ENCODE peak calls at places on chromosome 1, in eight cellular contexts. One of them, this sample, is unnamed. For H3K4me1, the result is how much of the 10 kb centered on the place peaks cover.

GRCh38 chr1:38793299-38793698 is 66.3 kb downstream of the RRAGC start:
- DNase-seq in neural progenitor cell: no peak
- DNase-seq in GM23338: no peak
- DNase-seq in fibroblast of lung: no peak
- DNase-seq in neuronal stem cell: no peak
- DNase-seq in SK-N-SH: no peak
- DNase-seq in mammary epithelial cell: no peak
- DNase-seq in IMR-90: no peak
- DNase-seq in this sample: no peak

GRCh38 chr1:189538271-189538670 is 939.4 kb downstream of the BRINP3 start:
- DNase-seq in mammary epithelial cell: no peak
- DNase-seq in neural progenitor cell: no peak
- DNase-seq in IMR-90: no peak
- DNase-seq in SK-N-SH: no peak
- DNase-seq in GM23338: peak
- DNase-seq in fibroblast of lung: no peak
- DNase-seq in neuronal stem cell: no peak
- DNase-seq in this sample: no peak

GRCh38 chr1:68378296-68379084 is 71.3 kb downstream of the RPE65 start:
- DNase-seq in neural progenitor cell: no peak
- DNase-seq in fibroblast of lung: peak
- DNase-seq in SK-N-SH: no peak
- DNase-seq in IMR-90: peak
- DNase-seq in neuronal stem cell: no peak
- DNase-seq in mammary epithelial cell: peak
- DNase-seq in GM23338: no peak
- DNase-seq in this sample: no peak

GRCh38 chr1:17200246-17200645 is 4.7 kb upstream of the PADI1 start:
- DNase-seq in neuronal stem cell: no peak
- DNase-seq in SK-N-SH: no peak
- DNase-seq in GM23338: no peak
- DNase-seq in mammary epithelial cell: no peak
- DNase-seq in fibroblast of lung: no peak
- DNase-seq in neural progenitor cell: no peak
- DNase-seq in IMR-90: no peak
- DNase-seq in this sample: no peak

GRCh38 chr1:213082778-213083445 is 31.9 kb downstream of the RPS6KC1 start:
- DNase-seq in GM23338: no peak
- DNase-seq in neuronal stem cell: no peak
- DNase-seq in neural progenitor cell: no peak
- DNase-seq in mammary epithelial cell: peak
- DNase-seq in fibroblast of lung: no peak
- DNase-seq in IMR-90: no peak
- DNase-seq in SK-N-SH: no peak
- DNase-seq in this sample: no peak

GRCh38 chr1:242690849-242691602 is 166.5 kb upstream of the PLD5 start:
- DNase-seq in IMR-90: no peak
- DNase-seq in fibroblast of lung: no peak
- DNase-seq in SK-N-SH: no peak
- DNase-seq in GM23338: no peak
- DNase-seq in mammary epithelial cell: no peak
- DNase-seq in neural progenitor cell: no peak
- DNase-seq in neuronal stem cell: no peak
- DNase-seq in this sample: no peak

GRCh38 chr1:210754931-210755670 is 378.8 kb downstream of the KCNH1 start:
- DNase-seq in mammary epithelial cell: no peak
- DNase-seq in neural progenitor cell: peak
- DNase-seq in IMR-90: no peak
- DNase-seq in SK-N-SH: peak
- DNase-seq in GM23338: no peak
- DNase-seq in neuronal stem cell: peak
- DNase-seq in fibroblast of lung: no peak
- DNase-seq in this sample: no peak

GRCh38 chr1:32900956-32901822 is at the start of gene TMEM54:
- DNase-seq in GM23338: peak
- DNase-seq in neural progenitor cell: peak
- DNase-seq in neuronal stem cell: no peak
- DNase-seq in IMR-90: peak
- DNase-seq in mammary epithelial cell: peak
- DNase-seq in SK-N-SH: peak
- DNase-seq in fibroblast of lung: peak
- DNase-seq in this sample: no peak

GRCh38 chr1:225567789-225568188 is 85.1 kb downstream of the ENAH start:
- DNase-seq in neural progenitor cell: peak
- DNase-seq in neuronal stem cell: no peak
- DNase-seq in GM23338: peak
- DNase-seq in SK-N-SH: no peak
- DNase-seq in IMR-90: no peak
- DNase-seq in mammary epithelial cell: no peak
- DNase-seq in fibroblast of lung: peak
- DNase-seq in this sample: peak

GRCh38 chr1:19504796-19505693 is 19.7 kb upstream of the CAPZB start:
- DNase-seq in GM23338: no peak
- DNase-seq in neuronal stem cell: no peak
- DNase-seq in SK-N-SH: no peak
- DNase-seq in fibroblast of lung: peak
- DNase-seq in IMR-90: peak
- DNase-seq in mammary epithelial cell: peak
- DNase-seq in neural progenitor cell: no peak
- DNase-seq in this sample: peak

GRCh38 chr1:247037483-247038320 is 29.8 kb upstream of the ZNF695 start:
- DNase-seq in fibroblast of lung: no peak
- DNase-seq in GM23338: peak
- DNase-seq in neuronal stem cell: no peak
- DNase-seq in neural progenitor cell: no peak
- DNase-seq in mammary epithelial cell: no peak
- DNase-seq in IMR-90: no peak
- DNase-seq in SK-N-SH: no peak
- DNase-seq in this sample: no peak

GRCh38 chr1:161900155-161900554 is 123.5 kb downstream of the OLFML2B start:
- DNase-seq in IMR-90: no peak
- DNase-seq in neural progenitor cell: no peak
- DNase-seq in neuronal stem cell: no peak
- DNase-seq in SK-N-SH: no peak
- DNase-seq in mammary epithelial cell: no peak
- DNase-seq in fibroblast of lung: no peak
- DNase-seq in GM23338: no peak
- DNase-seq in this sample: no peak

GRCh38 chr1:110055493-110056283 is 14.8 kb downstream of the ALX3 start:
- DNase-seq in GM23338: no peak
- DNase-seq in neuronal stem cell: no peak
- DNase-seq in mammary epithelial cell: peak
- DNase-seq in neural progenitor cell: no peak
- DNase-seq in fibroblast of lung: peak
- DNase-seq in IMR-90: peak
- DNase-seq in SK-N-SH: no peak
- DNase-seq in this sample: no peak

GRCh38 chr1:19029191-19030085 is 73.0 kb upstream of the IFFO2 start:
- DNase-seq in SK-N-SH: no peak
- DNase-seq in mammary epithelial cell: no peak
- DNase-seq in GM23338: no peak
- DNase-seq in fibroblast of lung: peak
- DNase-seq in IMR-90: no peak
- DNase-seq in neural progenitor cell: no peak
- DNase-seq in neuronal stem cell: no peak
- DNase-seq in this sample: no peak

GRCh38 chr1:41704189-41704588 is 214.5 kb downstream of the HIVEP3 start:
- DNase-seq in mammary epithelial cell: no peak
- DNase-seq in neuronal stem cell: no peak
- DNase-seq in GM23338: no peak
- DNase-seq in neural progenitor cell: peak
- DNase-seq in SK-N-SH: no peak
- DNase-seq in fibroblast of lung: no peak
- DNase-seq in IMR-90: no peak
- DNase-seq in this sample: no peak

GRCh38 chr1:210198840-210199239 is 33.8 kb upstream of the SERTAD4 start:
- DNase-seq in neuronal stem cell: no peak
- DNase-seq in GM23338: no peak
- DNase-seq in IMR-90: no peak
- DNase-seq in fibroblast of lung: no peak
- DNase-seq in SK-N-SH: no peak
- DNase-seq in mammary epithelial cell: no peak
- DNase-seq in neural progenitor cell: no peak
- DNase-seq in this sample: no peak

GRCh38 chr1:238892612-238893011 is 493.8 kb upstream of the CHRM3 start:
- DNase-seq in mammary epithelial cell: peak
- DNase-seq in GM23338: no peak
- DNase-seq in fibroblast of lung: no peak
- DNase-seq in IMR-90: no peak
- DNase-seq in neuronal stem cell: no peak
- DNase-seq in neural progenitor cell: no peak
- DNase-seq in SK-N-SH: no peak
- DNase-seq in this sample: no peak

GRCh38 chr1:183607322-183607980 is 17.2 kb upstream of the NCF2 start:
- DNase-seq in neuronal stem cell: no peak
- DNase-seq in neural progenitor cell: no peak
- DNase-seq in IMR-90: no peak
- DNase-seq in mammary epithelial cell: no peak
- DNase-seq in GM23338: no peak
- DNase-seq in fibroblast of lung: no peak
- DNase-seq in SK-N-SH: no peak
- DNase-seq in this sample: peak

GRCh38 chr1:11434506-11434905 is 44.4 kb upstream of the DISP3 start:
- DNase-seq in fibroblast of lung: no peak
- DNase-seq in GM23338: no peak
- DNase-seq in IMR-90: no peak
- DNase-seq in neuronal stem cell: no peak
- DNase-seq in SK-N-SH: no peak
- DNase-seq in neural progenitor cell: no peak
- DNase-seq in mammary epithelial cell: no peak
- DNase-seq in this sample: peak

GRCh38 chr1:46549697-46550681 is 1.5 kb downstream of the KNCN start:
- DNase-seq in neuronal stem cell: peak
- DNase-seq in IMR-90: peak
- DNase-seq in neural progenitor cell: peak
- DNase-seq in GM23338: peak
- DNase-seq in SK-N-SH: peak
- DNase-seq in mammary epithelial cell: peak
- DNase-seq in fibroblast of lung: peak
- DNase-seq in this sample: peak

GRCh38 chr1:78153092-78153736 is 107.4 kb downstream of the GIPC2 start:
- DNase-seq in SK-N-SH: no peak
- DNase-seq in fibroblast of lung: no peak
- DNase-seq in IMR-90: no peak
- DNase-seq in GM23338: no peak
- DNase-seq in mammary epithelial cell: no peak
- DNase-seq in neural progenitor cell: no peak
- DNase-seq in neuronal stem cell: no peak
- DNase-seq in this sample: no peak
- H3K4me3 ChIP-seq in SK-N-SH: no peak
- H3K4me3 ChIP-seq in fibroblast of lung: no peak
- H3K4me3 ChIP-seq in IMR-90: no peak
- H3K4me3 ChIP-seq in GM23338: no peak
- H3K4me3 ChIP-seq in mammary epithelial cell: no peak
- H3K4me3 ChIP-seq in neural progenitor cell: no peak
- H3K4me3 ChIP-seq in neuronal stem cell: no peak
- H3K4me3 ChIP-seq in this sample: no peak

DNA sequence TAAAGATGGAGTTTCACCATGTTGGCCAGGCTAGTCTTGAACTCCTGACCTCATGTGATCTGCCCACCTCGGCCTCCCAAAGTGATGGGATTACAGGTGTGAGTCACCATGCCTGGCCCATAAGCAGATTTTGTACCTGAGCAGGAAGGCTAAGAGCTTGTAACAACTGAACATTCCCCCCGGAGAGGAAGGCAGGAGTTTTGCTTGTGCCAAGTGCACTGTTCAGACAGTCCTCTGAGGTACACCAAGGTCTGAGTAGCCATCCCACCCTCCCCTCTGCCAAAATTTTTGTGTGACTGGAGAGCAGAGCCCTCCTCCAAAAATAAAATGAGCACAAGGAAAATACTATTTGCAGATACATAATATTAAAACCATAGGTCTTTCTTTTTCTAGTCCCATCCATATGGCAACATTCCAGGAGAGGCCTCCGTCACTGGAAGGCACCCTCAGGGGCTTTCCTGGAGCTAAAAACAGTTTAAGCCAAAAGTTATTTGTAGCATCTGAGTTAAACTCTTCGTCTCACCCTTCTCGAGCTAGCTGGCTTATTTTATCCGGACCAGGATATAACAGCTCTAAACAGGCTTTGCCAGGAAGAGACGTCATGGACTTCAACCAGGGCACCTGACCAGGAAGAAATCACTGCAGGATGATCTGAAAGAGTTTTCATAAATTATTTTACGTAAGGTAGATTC is 27.2 kb downstream of the CAPN2 start:
- DNase-seq in neuronal stem cell: no peak
- DNase-seq in neural progenitor cell: no peak
- DNase-seq in SK-N-SH: no peak
- DNase-seq in IMR-90: no peak
- DNase-seq in GM23338: no peak
- DNase-seq in fibroblast of lung: no peak
- DNase-seq in mammary epithelial cell: peak
- DNase-seq in this sample: no peak
- H3K4me1 ChIP-seq in neuronal stem cell: under half
- H3K4me1 ChIP-seq in neural progenitor cell: under half
- H3K4me1 ChIP-seq in SK-N-SH: under half
- H3K4me1 ChIP-seq in IMR-90: under half
- H3K4me1 ChIP-seq in GM23338: under half
- H3K4me1 ChIP-seq in fibroblast of lung: under half
- H3K4me1 ChIP-seq in mammary epithelial cell: under half
- H3K4me1 ChIP-seq in this sample: under half

DNA sequence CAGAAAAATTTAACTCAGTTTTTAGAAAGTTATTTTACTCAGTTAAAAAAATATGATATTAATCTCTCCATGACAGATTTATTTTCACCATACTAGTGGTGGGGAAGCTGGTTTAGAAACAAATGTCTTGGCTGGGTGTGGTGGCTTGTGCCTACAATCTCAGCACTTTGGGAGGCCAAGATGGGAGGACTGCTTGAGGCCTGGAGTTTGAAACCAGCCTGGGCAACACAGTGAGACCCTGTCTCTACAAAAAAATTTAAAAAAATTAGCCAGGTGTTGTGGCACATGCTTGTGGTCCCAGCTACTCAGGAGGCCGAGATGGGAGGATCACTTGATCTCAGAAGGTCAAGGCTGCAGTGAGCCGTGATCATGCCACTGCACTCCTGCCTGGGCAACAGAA is 17.3 kb downstream of the TAF5L start:
- DNase-seq in neuronal stem cell: no peak
- DNase-seq in SK-N-SH: no peak
- DNase-seq in fibroblast of lung: no peak
- DNase-seq in IMR-90: no peak
- DNase-seq in GM23338: no peak
- DNase-seq in neural progenitor cell: no peak
- DNase-seq in mammary epithelial cell: no peak
- DNase-seq in this sample: no peak
- H3K4me2 ChIP-seq in neuronal stem cell: no peak
- H3K4me2 ChIP-seq in SK-N-SH: no peak
- H3K4me2 ChIP-seq in fibroblast of lung: no peak
- H3K4me2 ChIP-seq in IMR-90: no peak
- H3K4me2 ChIP-seq in GM23338: no peak
- H3K4me2 ChIP-seq in neural progenitor cell: no peak
- H3K4me2 ChIP-seq in mammary epithelial cell: no peak
- H3K4me2 ChIP-seq in this sample: no peak

DNA sequence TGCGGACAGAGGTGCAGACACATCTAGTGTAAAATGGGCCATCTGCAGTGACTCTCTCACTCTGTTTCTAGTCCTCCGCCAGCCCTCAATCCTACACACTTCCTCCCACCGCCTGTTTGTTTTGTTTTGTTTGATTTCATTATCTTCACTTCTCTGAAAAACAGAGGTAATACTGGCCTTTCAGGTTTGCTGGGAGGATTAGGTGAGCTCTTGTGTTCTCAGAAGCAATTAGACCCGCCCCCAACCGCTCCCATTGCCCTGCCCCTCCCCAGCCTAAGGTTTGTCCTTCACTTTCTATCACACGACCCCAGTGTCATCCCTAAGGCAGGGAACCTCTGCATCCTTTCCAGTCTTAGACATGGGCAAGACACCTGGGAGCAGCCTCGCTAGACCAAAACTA is 43.2 kb upstream of the TACSTD2 start:
- DNase-seq in SK-N-SH: no peak
- DNase-seq in neuronal stem cell: no peak
- DNase-seq in mammary epithelial cell: no peak
- DNase-seq in neural progenitor cell: peak
- DNase-seq in GM23338: peak
- DNase-seq in fibroblast of lung: no peak
- DNase-seq in IMR-90: no peak
- DNase-seq in this sample: no peak
- H3K4me3 ChIP-seq in SK-N-SH: no peak
- H3K4me3 ChIP-seq in neuronal stem cell: no peak
- H3K4me3 ChIP-seq in mammary epithelial cell: no peak
- H3K4me3 ChIP-seq in neural progenitor cell: no peak
- H3K4me3 ChIP-seq in GM23338: no peak
- H3K4me3 ChIP-seq in fibroblast of lung: no peak
- H3K4me3 ChIP-seq in IMR-90: no peak
- H3K4me3 ChIP-seq in this sample: no peak

This sample was measured in Karpas-422.